ENCODE peak calls at places on chromosomes 4 and X, in five cellular contexts. J is omental fat pad, C is A549, D is transverse colon, O is fibroblast of mammary gland. A is an unnamed sample.

GRCh38 chrX:134026732-134027311 is 41.4 kb upstream of the GPC3 start:
- DNase-seq in J (no peak), C (peak), D (peak), O (peak), A (peak)

GRCh38 chr4:153112071-153112460 is 92.2 kb upstream of the TRIM2 start:
- DNase-seq in J (no peak), C (no peak), D (peak), O (no peak), A (no peak)

GRCh38 chr4:181350578-181351420 is 892.4 kb upstream of the TENM3 start:
- DNase-seq in J (no peak), C (no peak), D (no peak), O (no peak), A (no peak)

GRCh38 chrX:12946838-12947544 is 27.9 kb upstream of the TMSB4X start:
- DNase-seq in J (peak), C (peak), D (peak), O (peak), A (peak)

GRCh38 chr4:66294626-66295025 is 624.3 kb upstream of the EPHA5 start:
- DNase-seq in J (no peak), C (no peak), D (no peak), O (no peak), A (no peak)

GRCh38 chr4:24656906-24657305 is 72.6 kb upstream of the DHX15 start:
- DNase-seq in J (no peak), C (no peak), D (no peak), O (no peak), A (no peak)

GRCh38 chrX:148385471-148385870 is 114.9 kb upstream of the AFF2 start:
- DNase-seq in J (no peak), C (no peak), D (no peak), O (no peak), A (no peak)

GRCh38 chr4:149997881-149998421 is 80.3 kb upstream of the DCLK2 start:
- DNase-seq in J (no peak), C (peak), D (peak), O (peak), A (peak)

GRCh38 chrX:85611926-85612325 is 232.5 kb upstream of the POF1B start:
- DNase-seq in J (no peak), C (peak), D (no peak), O (peak), A (peak)

GRCh38 chr4:127846061-127846460 is 34.6 kb upstream of the PLK4 start:
- DNase-seq in J (no peak), C (no peak), D (no peak), O (no peak), A (no peak)

GRCh38 chr4:68175562-68176155 is 46.0 kb upstream of the TMPRSS11F start:
- DNase-seq in J (no peak), C (peak), D (no peak), O (peak), A (peak)

GRCh38 chrX:33434256-33435092 is 223.1 kb upstream of the DMD start:
- DNase-seq in J (peak), C (no peak), D (peak), O (peak), A (peak)

GRCh38 chrX:154733072-154733425 is 17.8 kb downstream of the GAB3 start:
- DNase-seq in J (no peak), C (no peak), D (no peak), O (peak), A (no peak)

GRCh38 chr4:89549907-89550306 is 242.3 kb upstream of the GPRIN3 start:
- DNase-seq in J (no peak), C (no peak), D (no peak), O (peak), A (peak)

GRCh38 chr4:179989975-179990374 is 2253.2 kb upstream of the TENM3 start:
- DNase-seq in J (no peak), C (no peak), D (no peak), O (no peak), A (no peak)

GRCh38 chr4:1472148-1472797 is 66.0 kb upstream of the NKX1-1 start:
- DNase-seq in J (no peak), C (no peak), D (peak), O (no peak), A (no peak)

GRCh38 chr4:90580271-90580825 is 453.2 kb downstream of the CCSER1 start:
- DNase-seq in J (no peak), C (no peak), D (no peak), O (no peak), A (no peak)

GRCh38 chrX:113157496-113157895 is 316.9 kb upstream of the AMOT start:
- DNase-seq in J (no peak), C (no peak), D (no peak), O (no peak), A (no peak)

GRCh38 chr4:8110071-8110986 is 48.3 kb downstream of the ABLIM2 start:
- DNase-seq in J (no peak), C (no peak), D (no peak), O (no peak), A (no peak)

GRCh38 chr4:82745173-82745842 is 53.3 kb downstream of the SCD5 start:
- DNase-seq in J (no peak), C (no peak), D (no peak), O (no peak), A (no peak)

GRCh38 chrX:25646156-25646555 is 492.0 kb upstream of the MAGEB18 start:
- DNase-seq in J (no peak), C (no peak), D (no peak), O (no peak), A (no peak)

GRCh38 chr4:153620352-153620751 is 63.7 kb upstream of the TLR2 start:
- DNase-seq in J (no peak), C (no peak), D (no peak), O (peak), A (peak)

GRCh38 chrX:96770315-96770714 is 85.7 kb downstream of the DIAPH2 start:
- DNase-seq in J (no peak), C (peak), D (no peak), O (peak), A (peak)
- TF ChIP-seq CTCF in J (no peak), C (peak), D (peak), O (peak), A (peak)

GRCh38 chrX:9682456-9682855 is 83.2 kb downstream of the GPR143 start:
- DNase-seq in J (no peak), C (no peak), D (peak), O (peak), A (peak)
- TF ChIP-seq CTCF in J (no peak), C (no peak), D (peak), O (no peak), A (peak)

DNA sequence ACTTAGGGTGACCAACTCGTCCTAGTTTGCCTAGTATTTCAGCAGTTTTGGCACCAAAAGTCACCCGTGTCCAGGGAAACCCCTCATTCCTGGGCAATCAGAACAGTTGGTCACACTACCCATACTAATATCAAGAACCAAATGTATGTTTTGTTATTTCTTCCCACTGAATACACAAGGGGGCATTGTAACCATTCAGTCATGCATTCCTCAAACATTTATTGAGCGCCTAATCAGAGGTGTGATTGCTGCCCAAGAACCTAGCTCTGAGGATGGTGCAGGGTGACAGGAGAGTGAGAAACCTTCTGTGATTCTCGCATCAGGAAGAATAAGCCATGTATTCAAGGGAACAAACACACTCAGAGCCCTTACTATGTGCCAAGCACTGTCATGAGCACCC is 69.8 kb upstream of the RAI2 start:
- DNase-seq in J (no peak), C (no peak), D (no peak), O (no peak), A (no peak)
- TF ChIP-seq CTCF in J (no peak), C (peak), D (no peak), O (no peak), A (no peak)

GRCh38 chrX:44542567-44543325 is at the start of gene FUNDC1:
- DNase-seq in J (peak), C (peak), D (peak), O (peak), A (peak)
- TF ChIP-seq CTCF in J (no peak), C (peak), D (no peak), O (peak), A (peak)

GRCh38 chr4:143026459-143027170 is 158.1 kb upstream of the USP38 start:
- DNase-seq in J (no peak), C (no peak), D (no peak), O (peak), A (no peak)

GRCh38 chr4:143019351-143019750 is 165.4 kb upstream of the USP38 start:
- DNase-seq in J (no peak), C (no peak), D (no peak), O (no peak), A (no peak)

GRCh38 chr4:143021384-143021783 is 163.3 kb upstream of the USP38 start:
- DNase-seq in J (no peak), C (no peak), D (no peak), O (no peak), A (no peak)

GRCh38 chr4:143023519-143023918 is 161.2 kb upstream of the USP38 start:
- DNase-seq in J (no peak), C (no peak), D (no peak), O (peak), A (no peak)

GRCh38 chr4:143025111-143025704 is 159.5 kb upstream of the USP38 start:
- DNase-seq in J (no peak), C (no peak), D (no peak), O (peak), A (peak)
- TF ChIP-seq CTCF in J (no peak), C (peak), D (peak), O (peak), A (peak)

DNA sequence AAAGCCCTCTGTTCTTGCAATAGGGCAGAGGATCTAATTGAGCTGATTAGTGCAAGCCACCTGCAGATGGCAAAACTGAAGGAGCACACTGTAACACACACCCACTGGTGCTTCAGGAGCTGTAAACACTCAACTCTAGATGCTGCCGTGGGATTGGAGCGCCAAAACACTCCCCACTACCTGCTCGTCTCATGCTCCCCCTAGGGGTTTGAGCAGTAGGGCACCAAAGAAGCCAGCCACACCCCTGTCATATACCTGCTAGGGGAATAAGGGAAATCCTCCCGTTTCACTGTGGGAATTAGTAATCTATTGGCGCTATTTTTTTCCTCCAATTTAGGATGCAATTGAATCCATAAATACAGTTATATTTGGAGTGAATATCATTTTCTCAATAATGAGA is 360.2 kb downstream of the GLUD2 start:
- DNase-seq in J (no peak), C (no peak), D (no peak), O (no peak), A (no peak)
- TF ChIP-seq CTCF in J (no peak), C (no peak), D (no peak), O (no peak), A (no peak)

DNA sequence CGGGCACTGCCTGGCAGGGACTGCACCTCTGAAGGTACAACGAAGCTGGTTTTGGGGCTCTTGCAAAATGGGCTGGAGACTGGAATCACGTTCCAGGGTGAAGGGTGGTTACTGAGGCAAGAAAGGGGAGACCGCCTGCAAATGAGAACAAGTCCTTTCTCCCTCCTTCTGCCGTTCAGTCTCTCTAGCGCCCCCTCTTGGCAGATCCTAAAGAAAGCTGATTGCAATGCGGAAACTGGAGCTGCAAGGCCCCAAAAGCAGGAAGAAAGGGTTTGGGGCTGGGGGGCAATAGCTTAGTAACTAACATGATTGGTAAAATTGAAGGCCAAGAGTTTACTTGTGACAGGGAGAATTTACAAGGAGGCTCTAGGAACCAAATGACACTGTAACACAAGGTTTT is 222.6 kb upstream of the HAND2 start:
- DNase-seq in J (no peak), C (no peak), D (peak), O (peak), A (no peak)
- TF ChIP-seq CTCF in J (no peak), C (no peak), D (peak), O (peak), A (peak)

GRCh38 chrX:105973387-105973739 is 65.2 kb downstream of the SERPINA7 start:
- DNase-seq in J (no peak), C (no peak), D (no peak), O (no peak), A (no peak)

GRCh38 chrX:105972690-105973386 is 65.7 kb downstream of the SERPINA7 start:
- DNase-seq in J (no peak), C (no peak), D (peak), O (no peak), A (no peak)

GRCh38 chrX:105969487-105969886 is 69.0 kb downstream of the SERPINA7 start:
- DNase-seq in J (no peak), C (no peak), D (no peak), O (no peak), A (no peak)

GRCh38 chrX:105975382-105975781 is 63.1 kb downstream of the SERPINA7 start:
- DNase-seq in J (no peak), C (no peak), D (no peak), O (peak), A (peak)
- TF ChIP-seq CTCF in J (no peak), C (no peak), D (peak), O (peak), A (no peak)

GRCh38 chr4:146514651-146515379 is 6.9 kb downstream of the SLC10A7 start:
- DNase-seq in J (no peak), C (no peak), D (no peak), O (no peak), A (no peak)
- TF ChIP-seq CTCF in J (no peak), C (no peak), D (no peak), O (no peak), A (no peak)